ENCODE peak calls at places on chromosomes 11 and 22, in ten cellular contexts. I is cardiac muscle cell, N is uterus, O is upper lobe of right lung, P is A673, Q is kidney, F is tibial nerve, Y is HepG2, L is MM.1S, R is adrenal gland. Z is an unnamed sample.

GRCh38 chr11:14258177-14258935 is 100.6 kb downstream of the RRAS2 start:
- DNase-seq in P (no peak), Y (peak; percentile 65), F (no peak), O (no peak), Q (no peak), R (no peak), I (no peak), L (no peak), N (no peak), Z (peak; percentile 65)

GRCh38 chr22:38246692-38247091 is 26.1 kb downstream of the TMEM184B start:
- DNase-seq in P (no peak), N (peak; percentile 72), I (no peak), F (peak; percentile 53), L (no peak), O (no peak), Y (no peak), Q (no peak), R (no peak), Z (no peak)

GRCh38 chr22:19430890-19431541 is 517 bp downstream of the HIRA start:
- DNase-seq in O (peak; percentile 70), Q (peak; percentile 85), R (peak; percentile 50), P (peak; percentile 23), F (no peak), I (peak; percentile 58), N (peak; percentile 38), Y (peak; percentile 39), L (peak; percentile 47), Z (peak; percentile 79)

GRCh38 chr11:96098511-96099241 is 174.8 kb upstream of the MTMR2 start:
- DNase-seq in Q (no peak), R (no peak), Y (peak; percentile 95), I (no peak), L (no peak), F (no peak), O (no peak), P (no peak), N (no peak), Z (peak; percentile 43)

GRCh38 chr11:128303383-128303782 is 284.0 kb downstream of the ETS1 start:
- DNase-seq in R (no peak), I (no peak), L (no peak), Y (no peak), N (no peak), Q (no peak), F (no peak), O (no peak), P (no peak), Z (no peak)

GRCh38 chr11:128210148-128210940 is 377.0 kb downstream of the ETS1 start:
- DNase-seq in F (no peak), Q (no peak), P (peak; percentile 87), N (peak; percentile 44), R (peak; percentile 43), Y (peak; percentile 59), L (no peak), I (no peak), O (no peak), Z (peak; percentile 53)

GRCh38 chr22:28980326-28980725 is 81.3 kb downstream of the C22orf31 start:
- DNase-seq in L (no peak), Y (no peak), I (no peak), Q (no peak), R (no peak), N (no peak), O (no peak), F (no peak), P (no peak), Z (no peak)

GRCh38 chr11:95092549-95093324 is 3.1 kb downstream of the ENDOD1 start:
- DNase-seq in O (no peak), F (no peak), L (peak; percentile 35), Q (no peak), I (peak; percentile 25), N (no peak), P (peak; percentile 40), Y (peak; percentile 85), R (peak; percentile 39), Z (peak; percentile 83)

GRCh38 chr11:33268945-33269567 is 11.9 kb downstream of the HIPK3 start:
- DNase-seq in O (no peak), R (no peak), L (no peak), F (no peak), N (no peak), I (no peak), Q (no peak), P (no peak), Y (no peak), Z (no peak)

GRCh38 chr22:50713008-50713385 is 25.0 kb upstream of the ACR start:
- DNase-seq in F (no peak), R (no peak), P (no peak), I (no peak), Y (no peak), N (no peak), O (peak; percentile 55), L (no peak), Q (peak; percentile 58), Z (no peak)

GRCh38 chr11:1531961-1532586 is 40.0 kb downstream of the DUSP8 start:
- DNase-seq in O (no peak), L (no peak), Q (no peak), R (peak; percentile 86), N (peak; percentile 62), I (no peak), F (no peak), P (no peak), Y (no peak), Z (no peak)

GRCh38 chr11:27471588-27472397 is 797 bp downstream of the LGR4 start:
- DNase-seq in I (peak; percentile 55), L (peak; percentile 24), Q (peak; percentile 86), Y (no peak), F (peak; percentile 18), P (peak; percentile 75), O (peak; percentile 72), R (peak; percentile 56), N (peak; percentile 31), Z (peak; percentile 47)

GRCh38 chr11:31974737-31975136 is 116.1 kb upstream of the RCN1 start:
- DNase-seq in Y (no peak), Q (no peak), P (no peak), N (no peak), F (no peak), L (no peak), O (no peak), R (no peak), I (no peak), Z (no peak)

GRCh38 chr11:95297680-95298452 is 66.9 kb upstream of the SESN3 start:
- DNase-seq in P (no peak), R (no peak), F (no peak), O (no peak), N (no peak), I (no peak), L (no peak), Y (no peak), Q (no peak), Z (no peak)

GRCh38 chr22:28017859-28018258 is 98.8 kb upstream of the PITPNB start:
- DNase-seq in F (no peak), I (no peak), O (peak; percentile 53), P (no peak), Y (no peak), Q (no peak), N (peak; percentile 11), R (peak; percentile 11), L (no peak), Z (no peak)

GRCh38 chr11:32851251-32851650 is 21.5 kb downstream of the PRRG4 start:
- DNase-seq in Y (no peak), I (no peak), Q (no peak), F (no peak), L (no peak), O (no peak), P (no peak), N (no peak), R (no peak), Z (no peak)

GRCh38 chr11:48087974-48088681 is 107.8 kb downstream of the PTPRJ start:
- DNase-seq in P (no peak), N (no peak), L (no peak), F (no peak), I (no peak), R (no peak), Y (peak; percentile 24), O (no peak), Q (peak; percentile 81), Z (peak; percentile 84)

GRCh38 chr22:39818050-39818449 is 75.5 kb downstream of the ENTHD1 start:
- DNase-seq in Y (no peak), N (no peak), P (no peak), R (no peak), I (no peak), F (no peak), L (no peak), Q (no peak), O (no peak), Z (no peak)

GRCh38 chr11:76666408-76666807 is 4.1 kb downstream of the LRRC32 start:
- DNase-seq in O (peak; percentile 65), N (peak; percentile 55), R (peak; percentile 62), L (peak; percentile 53), P (no peak), I (peak; percentile 64), F (no peak), Y (no peak), Q (peak; percentile 90), Z (no peak)
- H3K4me3 ChIP-seq in O (peak overlapping the region; percentile 44), N (no peak overlapping the region), R (peak overlapping the region; percentile 56), L (no peak overlapping the region), P (no peak overlapping the region), I (no peak overlapping the region), F (peak overlapping the region; percentile 6), Y (no peak overlapping the region), Q (peak overlapping the region; percentile 81), Z (no peak overlapping the region)

DNA sequence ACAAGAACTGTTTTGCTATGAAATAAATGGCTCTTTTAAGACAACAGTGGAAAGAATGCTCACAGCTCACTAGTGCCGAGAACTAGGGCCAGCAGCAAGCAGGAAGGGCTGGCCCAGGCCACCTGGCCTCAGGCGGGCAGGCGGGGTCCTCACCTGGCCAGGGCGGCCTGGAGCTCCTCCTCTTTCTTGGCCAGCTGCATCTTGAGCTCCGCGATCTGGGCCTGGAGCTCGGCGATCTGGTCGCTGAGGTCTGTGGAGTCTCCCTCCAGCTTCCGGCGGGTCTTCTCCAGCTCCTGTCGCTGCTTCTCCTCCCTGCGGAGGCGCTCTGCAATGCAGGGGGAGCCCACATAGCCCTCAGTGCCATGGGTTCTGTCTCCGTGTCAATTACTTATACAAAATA is 43.8 kb downstream of the APOL1 start:
- DNase-seq in Y (no peak), L (no peak), O (no peak), Q (peak; percentile 46), I (no peak), R (no peak), P (no peak), F (no peak), N (no peak), Z (no peak)
- TF ChIP-seq CTCF in Y (no peak), L (no peak), O (no peak), Q (no peak), I (no peak), R (no peak), P (no peak), F (no peak), N (no peak), Z (no peak)

GRCh38 chr22:23234409-23235161 is 54.3 kb downstream of the BCR start:
- DNase-seq in R (no peak), O (no peak), L (no peak), F (no peak), Q (no peak), P (no peak), I (no peak), Y (no peak), N (no peak), Z (no peak)
- H3K27ac ChIP-seq in R (no peak overlapping the region), O (no peak overlapping the region), L (no peak overlapping the region), F (no peak overlapping the region), Q (no peak overlapping the region), P (no peak overlapping the region), I (no peak overlapping the region), Y (no peak overlapping the region), N (no peak overlapping the region), Z (no peak overlapping the region)

DNA sequence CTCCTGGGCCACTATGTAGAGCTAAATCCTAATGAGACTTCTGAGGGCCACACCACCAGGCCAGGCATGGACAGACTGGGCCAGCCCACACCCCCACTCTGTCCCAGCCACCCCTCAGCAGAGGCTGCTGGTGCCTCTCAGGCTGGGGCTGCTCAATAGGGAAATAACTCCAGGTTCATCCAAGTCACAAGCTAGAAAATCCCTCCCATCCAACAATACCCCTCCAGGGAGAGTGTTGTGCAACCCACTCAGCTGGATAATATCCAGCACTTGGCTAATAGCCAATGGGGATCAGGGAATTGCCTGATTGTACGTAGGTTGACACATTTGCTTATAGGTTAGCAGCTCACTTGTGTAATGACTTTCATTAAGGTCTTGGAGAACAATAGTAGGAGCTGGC is 64.1 kb upstream of the WNT11 start:
- DNase-seq in O (no peak), Y (no peak), F (peak; percentile 75), Q (no peak), I (no peak), P (no peak), R (no peak), N (peak; percentile 62), L (no peak), Z (peak; percentile 25)
- H3K4me3 ChIP-seq in O (no peak overlapping the region), Y (no peak overlapping the region), F (no peak overlapping the region), Q (no peak overlapping the region), I (no peak overlapping the region), P (no peak overlapping the region), R (no peak overlapping the region), N (no peak overlapping the region), L (no peak overlapping the region), Z (no peak overlapping the region)